ENCODE peak calls at places on chromosomes 5 and 9, in seven cellular contexts. One of them, this sample, is unnamed.

GRCh38 chr5:41871866-41872265 is 1.6 kb upstream of the OXCT1 start:
- DNase-seq in bronchial epithelial cell: peak; percentile 17
- DNase-seq in AG09319: no peak
- DNase-seq in GM12865: no peak
- DNase-seq in NCI-H345: no peak
- DNase-seq in skeletal muscle cell: peak; percentile 30
- DNase-seq in naive thymus-derived CD4-positive, alpha-beta T cell: no peak
- DNase-seq in this sample: no peak

GRCh38 chr5:134874831-134875655 is 872 bp downstream of the TXNDC15 start:
- DNase-seq in bronchial epithelial cell: peak; percentile 69
- DNase-seq in AG09319: peak; percentile 57
- DNase-seq in GM12865: peak; percentile 73
- DNase-seq in NCI-H345: peak; percentile 44
- DNase-seq in skeletal muscle cell: peak; percentile 77
- DNase-seq in naive thymus-derived CD4-positive, alpha-beta T cell: peak; percentile 21
- DNase-seq in this sample: peak; percentile 47

GRCh38 chr5:146909496-146910068 is 31.0 kb upstream of the PPP2R2B start:
- DNase-seq in bronchial epithelial cell: no peak
- DNase-seq in AG09319: no peak
- DNase-seq in GM12865: no peak
- DNase-seq in NCI-H345: no peak
- DNase-seq in skeletal muscle cell: no peak
- DNase-seq in naive thymus-derived CD4-positive, alpha-beta T cell: no peak
- DNase-seq in this sample: no peak

GRCh38 chr5:103014983-103015382 is 105.0 kb downstream of the GIN1 start:
- DNase-seq in bronchial epithelial cell: no peak
- DNase-seq in AG09319: no peak
- DNase-seq in GM12865: no peak
- DNase-seq in NCI-H345: no peak
- DNase-seq in skeletal muscle cell: peak; percentile 50
- DNase-seq in naive thymus-derived CD4-positive, alpha-beta T cell: no peak
- DNase-seq in this sample: no peak

GRCh38 chr5:76810236-76810635 is 8.6 kb upstream of the F2RL1 start:
- DNase-seq in bronchial epithelial cell: no peak
- DNase-seq in AG09319: no peak
- DNase-seq in GM12865: no peak
- DNase-seq in NCI-H345: no peak
- DNase-seq in skeletal muscle cell: no peak
- DNase-seq in naive thymus-derived CD4-positive, alpha-beta T cell: no peak
- DNase-seq in this sample: no peak

GRCh38 chr9:131296906-131297500 is 7.5 kb downstream of the PLPP7 start:
- DNase-seq in bronchial epithelial cell: no peak
- DNase-seq in AG09319: no peak
- DNase-seq in GM12865: no peak
- DNase-seq in NCI-H345: no peak
- DNase-seq in skeletal muscle cell: no peak
- DNase-seq in naive thymus-derived CD4-positive, alpha-beta T cell: no peak
- DNase-seq in this sample: no peak

GRCh38 chr5:10760976-10761841 is at the start of gene DAP:
- DNase-seq in bronchial epithelial cell: peak; percentile 48
- DNase-seq in AG09319: peak; percentile 79
- DNase-seq in GM12865: peak; percentile 96
- DNase-seq in NCI-H345: peak; percentile 91
- DNase-seq in skeletal muscle cell: peak; percentile 62
- DNase-seq in naive thymus-derived CD4-positive, alpha-beta T cell: peak; percentile 97
- DNase-seq in this sample: peak; percentile 76

GRCh38 chr5:177309351-177310191 is 2.1 kb downstream of the MXD3 start:
- DNase-seq in bronchial epithelial cell: peak; percentile 67
- DNase-seq in AG09319: no peak
- DNase-seq in GM12865: peak; percentile 86
- DNase-seq in NCI-H345: peak; percentile 85
- DNase-seq in skeletal muscle cell: no peak
- DNase-seq in naive thymus-derived CD4-positive, alpha-beta T cell: peak; percentile 72
- DNase-seq in this sample: peak; percentile 73

GRCh38 chr5:144144956-144145751 is 25.3 kb downstream of the YIPF5 start:
- DNase-seq in bronchial epithelial cell: peak; percentile 92
- DNase-seq in AG09319: no peak
- DNase-seq in GM12865: no peak
- DNase-seq in NCI-H345: no peak
- DNase-seq in skeletal muscle cell: peak; percentile 21
- DNase-seq in naive thymus-derived CD4-positive, alpha-beta T cell: no peak
- DNase-seq in this sample: no peak

GRCh38 chr5:141199359-141200235 is at the start of gene PCDHB11:
- DNase-seq in bronchial epithelial cell: no peak
- DNase-seq in AG09319: no peak
- DNase-seq in GM12865: no peak
- DNase-seq in NCI-H345: no peak
- DNase-seq in skeletal muscle cell: no peak
- DNase-seq in naive thymus-derived CD4-positive, alpha-beta T cell: no peak
- DNase-seq in this sample: peak; percentile 69

GRCh38 chr9:68860423-68860822 is 153.5 kb downstream of the PRKACG start:
- DNase-seq in bronchial epithelial cell: no peak
- DNase-seq in AG09319: no peak
- DNase-seq in GM12865: no peak
- DNase-seq in NCI-H345: no peak
- DNase-seq in skeletal muscle cell: no peak
- DNase-seq in naive thymus-derived CD4-positive, alpha-beta T cell: no peak
- DNase-seq in this sample: no peak